ENCODE peak calls at places on chromosomes 7 and 10, in five cellular contexts. R is mesenchymal stem cell, E is H9, Z is mesendoderm, V is IMR-90. O is an unnamed sample.

GRCh38 chr10:88926484-88927249 is 25.9 kb downstream of the ACTA2 start:
- DNase-seq in R (peak), E (no peak), Z (no peak), V (peak), O (no peak)

GRCh38 chr7:29413511-29414178 is 150.0 kb upstream of the PRR15 start:
- DNase-seq in R (no peak), V (no peak), E (no peak), Z (no peak), O (no peak)

GRCh38 chr7:127752829-127753228 is 100.8 kb downstream of the SND1 start:
- DNase-seq in Z (no peak), R (no peak), V (no peak), E (no peak), O (no peak)

GRCh38 chr10:3772349-3773222 is 12.4 kb downstream of the KLF6 start:
- DNase-seq in Z (peak), V (peak), R (peak), E (no peak), O (no peak)

GRCh38 chr7:94089806-94090205 is 85.7 kb upstream of the BET1 start:
- DNase-seq in R (no peak), Z (no peak), E (no peak), V (no peak), O (no peak)

GRCh38 chr7:135980665-135981180 is 3.6 kb upstream of the MTPN start:
- DNase-seq in E (no peak), V (peak), Z (no peak), R (peak), O (no peak)

GRCh38 chr7:102208826-102209225 is 77.8 kb upstream of the SH2B2 start:
- DNase-seq in Z (no peak), R (no peak), V (no peak), E (no peak), O (peak)

GRCh38 chr10:118045842-118046490 is 775 bp downstream of the RAB11FIP2 start:
- DNase-seq in Z (peak), R (peak), V (peak), E (no peak), O (no peak)

GRCh38 chr10:38093816-38094157 is 350 bp upstream of the ZNF37A start:
- DNase-seq in R (no peak), V (no peak), E (no peak), Z (no peak), O (peak)

GRCh38 chr10:130020651-130021372 is 56.7 kb upstream of the EBF3 start:
- DNase-seq in R (no peak), V (no peak), Z (no peak), E (peak), O (no peak)

GRCh38 chr7:153151766-153152165 is 392.2 kb downstream of the ACTR3B start:
- DNase-seq in V (no peak), R (no peak), Z (peak), E (no peak), O (no peak)

GRCh38 chr7:88357794-88358533 is 51.3 kb upstream of the STEAP4 start:
- DNase-seq in Z (no peak), R (no peak), V (no peak), E (no peak), O (no peak)

GRCh38 chr7:30921540-30921930 is 9.9 kb downstream of the AQP1 start:
- DNase-seq in E (peak), Z (no peak), R (no peak), V (no peak), O (no peak)

GRCh38 chr10:81963606-81964005 is 88.6 kb downstream of the NRG3 start:
- DNase-seq in V (no peak), R (no peak), E (no peak), Z (no peak), O (no peak)

GRCh38 chr10:112953760-112954159 is 3.7 kb downstream of the TCF7L2 start:
- DNase-seq in Z (no peak), E (no peak), V (peak), R (peak), O (no peak)

GRCh38 chr7:20408467-20408826 is 77.7 kb downstream of the ITGB8 start:
- DNase-seq in R (peak), Z (no peak), E (no peak), V (peak), O (no peak)

GRCh38 chr7:155457544-155458316 is at the start of gene EN2:
- DNase-seq in Z (peak), R (no peak), E (no peak), V (no peak), O (no peak)

GRCh38 chr7:158924956-158925355 is 68.6 kb downstream of the DYNC2I1 start:
- DNase-seq in E (no peak), Z (no peak), R (peak), V (peak), O (no peak)

GRCh38 chr7:27905951-27906350 is 166.0 kb downstream of the TAX1BP1 start:
- DNase-seq in Z (no peak), R (no peak), E (no peak), V (no peak), O (no peak)
- H2BK5ac ChIP-seq in Z (no peak), R (no peak), E (no peak), V (no peak), O (no peak)

DNA sequence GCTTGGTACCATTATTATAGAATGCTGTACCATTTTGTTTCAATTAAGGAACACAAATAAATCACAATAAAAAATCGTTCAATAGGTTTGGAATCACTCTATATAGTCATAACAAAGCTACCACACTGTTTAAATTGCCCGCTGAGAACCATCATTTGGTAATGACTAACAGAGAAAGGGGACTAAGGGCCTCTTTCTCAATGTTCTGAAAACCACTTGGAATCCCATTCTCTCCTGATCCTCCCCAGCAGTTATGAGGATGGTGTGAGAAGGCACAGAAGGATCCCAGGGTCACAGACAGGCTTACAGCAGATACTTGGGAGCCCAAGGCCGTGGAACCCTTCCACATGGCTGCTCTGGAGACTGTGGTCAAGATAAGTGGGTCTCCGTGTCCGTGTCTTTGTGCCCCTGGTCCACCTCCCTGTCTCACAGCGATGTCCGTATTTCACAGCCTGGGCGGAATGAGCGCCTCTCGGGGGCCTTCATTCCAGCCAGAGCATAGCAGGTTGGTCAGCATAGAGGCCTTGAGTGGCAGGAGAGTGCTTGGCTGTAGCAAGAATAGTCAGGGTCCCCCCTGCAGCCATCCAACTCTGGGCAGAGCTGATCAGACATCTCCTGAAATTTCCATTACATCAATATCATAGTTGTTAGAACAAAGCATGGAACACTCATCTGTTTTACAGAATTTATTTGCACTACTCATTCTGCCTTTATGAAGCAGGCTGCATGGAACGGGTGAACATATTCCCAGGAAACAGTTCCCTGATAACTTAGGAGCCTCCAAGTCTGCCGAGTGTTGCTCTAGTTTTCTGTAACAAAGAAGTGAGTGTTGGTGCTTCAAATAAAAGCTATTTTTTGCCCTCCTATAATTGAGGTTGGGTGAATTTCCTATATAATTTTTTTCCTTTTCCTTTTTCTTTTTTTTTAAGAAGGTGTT is 255.5 kb downstream of the INHBA start:
- DNase-seq in E (no peak), V (peak), Z (peak), R (peak), O (no peak)
- H2AK5ac ChIP-seq in E (no peak), V (no peak), Z (no peak), R (no peak), O (no peak)

GRCh38 chr7:32611201-32611691 is 116.0 kb downstream of the AVL9 start:
- DNase-seq in R (no peak), V (no peak), Z (no peak), E (no peak), O (no peak)
- H2BK5ac ChIP-seq in R (no peak), V (no peak), Z (no peak), E (no peak), O (no peak)

GRCh38 chr7:73304071-73304470 is 4.6 kb downstream of the NSUN5 start:
- DNase-seq in E (no peak), Z (no peak), V (no peak), R (no peak), O (no peak)

GRCh38 chr7:73307436-73307835 is 1.2 kb downstream of the NSUN5 start:
- DNase-seq in E (no peak), V (no peak), R (no peak), Z (no peak), O (no peak)

GRCh38 chr7:73308074-73308664 is 457 bp downstream of the NSUN5 start:
- DNase-seq in Z (peak), V (no peak), R (no peak), E (no peak), O (no peak)

GRCh38 chr7:73312831-73313520 is 4.3 kb upstream of the NSUN5 start:
- DNase-seq in Z (no peak), R (no peak), V (no peak), E (no peak), O (no peak)

DNA sequence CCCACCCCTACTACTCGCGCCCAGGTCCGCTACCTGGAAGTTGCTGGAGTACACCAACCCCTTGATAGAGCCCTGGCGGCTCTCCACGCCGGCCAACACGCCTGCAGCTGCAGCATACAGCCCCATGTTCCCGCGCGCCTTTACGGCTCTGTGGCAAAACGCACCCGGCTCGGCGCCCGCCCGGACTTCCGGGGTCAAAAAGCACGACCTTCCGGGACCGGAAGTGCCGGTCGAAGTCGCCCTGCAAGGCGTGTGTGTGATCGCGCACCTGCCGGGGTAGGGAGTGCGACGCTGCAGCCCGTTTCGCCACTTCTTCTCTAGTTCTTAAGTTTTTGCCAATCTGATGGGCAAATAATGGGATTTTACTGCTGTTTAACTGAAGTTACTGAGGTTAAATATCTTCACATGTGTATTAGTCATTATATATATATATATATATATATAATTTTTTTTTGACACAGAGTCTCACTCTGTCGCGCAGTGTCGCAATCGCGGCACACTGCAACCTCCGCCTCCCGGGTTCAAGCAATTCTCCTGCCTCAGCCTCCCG is at the start of gene NSUN5:
- DNase-seq in Z (peak), V (peak), R (peak), E (peak), O (peak)
- H2AK5ac ChIP-seq in Z (no peak), V (peak), R (peak), E (no peak), O (peak)

DNA sequence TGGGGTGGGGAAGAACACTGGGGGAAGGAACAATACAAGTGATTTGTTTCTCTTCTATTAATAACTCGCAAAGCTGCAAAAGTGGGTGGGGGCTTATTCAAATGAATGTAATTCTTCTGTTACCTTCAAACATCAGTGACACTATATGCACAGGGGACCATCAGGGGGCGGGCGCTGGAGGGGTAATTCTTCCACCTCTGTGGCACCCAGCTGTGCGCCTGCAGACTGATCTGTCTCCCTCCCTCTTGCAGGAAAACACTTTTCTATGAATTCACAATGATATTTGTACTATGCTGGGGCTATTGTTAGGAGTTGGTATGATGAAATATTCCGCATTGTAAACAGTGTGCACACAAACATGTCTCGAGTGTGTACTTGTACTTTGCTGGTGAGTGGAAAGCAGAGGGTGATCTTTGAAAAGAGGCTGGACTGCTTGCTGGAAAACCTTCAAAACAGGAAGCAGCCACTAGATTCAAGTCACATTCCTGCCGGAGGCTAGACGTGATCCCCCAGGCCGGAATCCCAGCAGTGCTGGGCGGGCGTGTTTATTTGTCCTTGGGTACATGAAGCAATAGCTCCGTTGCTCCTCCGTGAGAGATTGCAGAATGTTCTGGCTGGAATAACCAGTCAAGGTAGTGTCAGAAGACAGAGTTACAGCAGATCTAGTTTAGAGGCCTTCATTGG is 15.8 kb upstream of the BNIP3 start:
- DNase-seq in Z (peak), E (peak), V (peak), R (peak), O (no peak)
- H2BK5ac ChIP-seq in Z (peak), E (no peak), V (peak), R (no peak), O (no peak)

GRCh38 chr10:116011929-116012328 is 261.1 kb downstream of the GFRA1 start:
- DNase-seq in V (no peak), E (no peak), R (no peak), Z (no peak), O (no peak)

GRCh38 chr10:116002735-116003134 is 270.3 kb downstream of the GFRA1 start:
- DNase-seq in R (no peak), V (no peak), Z (no peak), E (no peak), O (no peak)

GRCh38 chr10:116005301-116005700 is 267.7 kb downstream of the GFRA1 start:
- DNase-seq in E (no peak), V (no peak), R (no peak), Z (no peak), O (no peak)

GRCh38 chr10:116006508-116006907 is 266.5 kb downstream of the GFRA1 start:
- DNase-seq in V (no peak), E (no peak), R (no peak), Z (no peak), O (no peak)

DNA sequence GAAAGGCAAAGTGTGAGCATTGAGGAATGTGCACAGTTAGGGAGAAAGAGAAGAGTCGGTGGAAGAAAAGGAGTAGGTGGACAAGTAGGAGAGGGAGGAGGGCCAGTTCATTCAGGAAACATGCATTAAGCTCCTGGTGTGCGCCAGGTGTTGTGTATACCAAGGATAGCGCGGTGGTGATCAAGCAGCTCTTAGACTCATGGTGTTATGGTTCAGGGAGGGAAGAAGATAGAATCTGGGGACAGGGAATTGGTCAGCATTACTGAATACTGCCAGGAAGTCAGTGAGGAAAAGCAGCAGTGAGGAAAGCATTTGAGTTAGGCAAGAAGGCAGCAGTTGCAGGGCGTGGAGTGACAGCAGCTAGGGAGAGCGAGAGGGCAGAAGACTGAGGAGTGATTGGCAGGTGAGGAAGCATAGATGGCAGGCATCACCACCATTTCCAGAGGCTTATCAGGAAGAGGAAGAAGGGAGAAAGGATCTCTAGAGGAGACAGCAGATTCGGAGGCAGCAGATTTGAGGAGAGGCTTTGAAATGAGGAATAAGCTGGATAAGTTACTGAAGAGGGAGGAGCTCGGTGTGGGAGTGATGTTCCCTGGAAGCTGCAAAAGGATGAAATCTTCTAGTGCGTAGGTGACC is 265.6 kb downstream of the GFRA1 start:
- DNase-seq in E (no peak), R (no peak), V (no peak), Z (no peak), O (no peak)
- H2AK5ac ChIP-seq in E (no peak), R (no peak), V (no peak), Z (no peak), O (no peak)

GRCh38 chr10:78814430-78814806 is 254.3 kb upstream of the ZMIZ1 start:
- DNase-seq in E (no peak), V (no peak), Z (no peak), R (no peak), O (no peak)

GRCh38 chr10:78813526-78814429 is 255.0 kb upstream of the ZMIZ1 start:
- DNase-seq in E (no peak), R (no peak), V (no peak), Z (no peak), O (no peak)

GRCh38 chr10:78817804-78818203 is 251.0 kb upstream of the ZMIZ1 start:
- DNase-seq in Z (no peak), V (no peak), E (no peak), R (no peak), O (no peak)

GRCh38 chr10:78817361-78817760 is 251.4 kb upstream of the ZMIZ1 start:
- DNase-seq in V (no peak), R (peak), E (no peak), Z (no peak), O (no peak)

DNA sequence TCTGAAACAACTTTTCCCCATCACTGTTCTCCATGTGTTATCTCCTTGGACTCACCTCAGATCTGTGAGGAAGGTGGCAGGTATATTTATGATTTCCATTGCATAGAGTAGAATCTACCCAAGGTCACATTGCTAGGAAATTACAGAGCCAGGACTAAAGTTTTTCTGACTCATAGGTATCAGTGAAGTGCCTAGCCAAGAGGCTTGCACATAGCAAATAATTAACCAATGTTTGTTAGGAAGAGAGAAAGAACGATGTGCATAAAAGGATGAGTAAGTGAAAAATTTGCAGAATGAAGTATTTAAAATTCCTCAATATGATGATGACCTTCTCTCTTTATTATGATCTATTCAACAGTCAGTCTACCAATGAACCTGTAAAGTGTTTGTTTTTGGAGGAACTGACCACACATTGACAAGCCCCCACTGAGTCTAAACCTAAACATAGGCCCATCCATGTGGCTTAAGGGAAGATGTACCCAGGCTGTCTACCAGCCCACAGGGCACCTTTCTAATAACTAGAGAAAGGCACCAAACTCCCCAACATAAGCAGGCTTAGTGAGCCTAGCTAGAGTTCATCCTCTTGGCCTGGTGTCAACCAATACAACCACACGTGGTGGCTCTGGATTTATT is 252.9 kb upstream of the ZMIZ1 start:
- DNase-seq in Z (no peak), E (no peak), V (no peak), R (no peak), O (no peak)
- H2BK5ac ChIP-seq in Z (no peak), E (no peak), V (no peak), R (no peak), O (no peak)

GRCh38 chr7:5647816-5648215 is 133.6 kb downstream of the RNF216 start:
- DNase-seq in V (no peak), R (no peak), E (no peak), Z (no peak), O (no peak)

GRCh38 chr7:5637415-5637814 is 144.0 kb downstream of the RNF216 start:
- DNase-seq in V (no peak), Z (no peak), E (no peak), R (no peak), O (no peak)

GRCh38 chr7:5646846-5647245 is 134.6 kb downstream of the RNF216 start:
- DNase-seq in V (peak), R (peak), Z (peak), E (no peak), O (no peak)

GRCh38 chr7:5638994-5639393 is 142.5 kb downstream of the RNF216 start:
- DNase-seq in Z (peak), V (peak), E (no peak), R (peak), O (no peak)

DNA sequence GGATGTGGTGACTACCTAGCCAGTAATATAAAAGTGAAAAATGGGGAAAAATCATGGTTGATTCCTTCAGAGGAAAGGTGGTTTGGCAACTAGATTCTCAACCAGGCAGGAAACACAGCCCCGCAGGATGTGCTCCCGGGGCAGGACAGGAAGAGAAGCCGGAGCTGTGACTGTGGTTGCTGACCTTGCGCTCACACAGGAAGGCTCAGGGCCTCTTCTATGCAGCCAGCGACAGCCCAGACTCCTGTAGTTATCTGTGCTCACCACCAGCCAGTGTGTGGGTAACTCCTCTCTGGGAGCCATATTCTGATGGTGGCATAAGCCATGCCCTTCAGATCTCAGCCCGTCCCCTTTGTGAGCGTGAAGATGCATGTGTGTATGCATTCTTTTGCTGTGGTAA is 138.2 kb downstream of the RNF216 start:
- DNase-seq in R (peak), E (peak), V (no peak), Z (peak), O (no peak)
- H2AK5ac ChIP-seq in R (no peak), E (no peak), V (no peak), Z (no peak), O (no peak)